ENCODE peak calls at places on chromosome 16, in nine cellular contexts. One of them, this sample, is unnamed.

GRCh38 chr16:84501077-84501735 is 3.3 kb downstream of the MEAK7 start:
- DNase-seq in AG09309: no peak
- DNase-seq in astrocyte of the spinal cord: peak
- DNase-seq in neural progenitor cell: no peak
- DNase-seq in IMR-90: peak
- DNase-seq in B cell: no peak
- DNase-seq in AG09319: no peak
- DNase-seq in cardiac muscle cell: peak
- DNase-seq in suprapubic skin: no peak
- DNase-seq in this sample: no peak

GRCh38 chr16:14004719-14005315 is 66.3 kb upstream of the MRTFB start:
- DNase-seq in AG09309: no peak
- DNase-seq in astrocyte of the spinal cord: no peak
- DNase-seq in neural progenitor cell: no peak
- DNase-seq in IMR-90: no peak
- DNase-seq in B cell: no peak
- DNase-seq in AG09319: no peak
- DNase-seq in cardiac muscle cell: no peak
- DNase-seq in suprapubic skin: no peak
- DNase-seq in this sample: no peak

GRCh38 chr16:79334127-79334526 is 266.4 kb downstream of the MAF start:
- DNase-seq in AG09309: no peak
- DNase-seq in astrocyte of the spinal cord: no peak
- DNase-seq in neural progenitor cell: peak
- DNase-seq in IMR-90: no peak
- DNase-seq in B cell: peak
- DNase-seq in AG09319: no peak
- DNase-seq in cardiac muscle cell: no peak
- DNase-seq in suprapubic skin: no peak
- DNase-seq in this sample: no peak

GRCh38 chr16:80318107-80318506 is 222.7 kb upstream of the DYNLRB2 start:
- DNase-seq in AG09309: no peak
- DNase-seq in astrocyte of the spinal cord: no peak
- DNase-seq in neural progenitor cell: no peak
- DNase-seq in IMR-90: no peak
- DNase-seq in B cell: no peak
- DNase-seq in AG09319: no peak
- DNase-seq in cardiac muscle cell: no peak
- DNase-seq in suprapubic skin: no peak
- DNase-seq in this sample: no peak

GRCh38 chr16:81003610-81004460 is 2.9 kb downstream of the CMC2 start:
- DNase-seq in AG09309: peak
- DNase-seq in astrocyte of the spinal cord: no peak
- DNase-seq in neural progenitor cell: no peak
- DNase-seq in IMR-90: peak
- DNase-seq in B cell: peak
- DNase-seq in AG09319: no peak
- DNase-seq in cardiac muscle cell: peak
- DNase-seq in suprapubic skin: no peak
- DNase-seq in this sample: no peak

GRCh38 chr16:75236232-75236631 is 15.2 kb downstream of the BCAR1 start:
- DNase-seq in AG09309: no peak
- DNase-seq in astrocyte of the spinal cord: no peak
- DNase-seq in neural progenitor cell: no peak
- DNase-seq in IMR-90: no peak
- DNase-seq in B cell: no peak
- DNase-seq in AG09319: no peak
- DNase-seq in cardiac muscle cell: no peak
- DNase-seq in suprapubic skin: no peak
- DNase-seq in this sample: no peak

GRCh38 chr16:30949655-30950515 is 1.0 kb downstream of the ORAI3 start:
- DNase-seq in AG09309: no peak
- DNase-seq in astrocyte of the spinal cord: peak
- DNase-seq in neural progenitor cell: peak
- DNase-seq in IMR-90: peak
- DNase-seq in B cell: peak
- DNase-seq in AG09319: peak
- DNase-seq in cardiac muscle cell: peak
- DNase-seq in suprapubic skin: peak
- DNase-seq in this sample: no peak

GRCh38 chr16:51151435-51151950 is 423 bp upstream of the SALL1 start:
- DNase-seq in AG09309: no peak
- DNase-seq in astrocyte of the spinal cord: peak
- DNase-seq in neural progenitor cell: peak
- DNase-seq in IMR-90: peak
- DNase-seq in B cell: no peak
- DNase-seq in AG09319: peak
- DNase-seq in cardiac muscle cell: peak
- DNase-seq in suprapubic skin: no peak
- DNase-seq in this sample: peak

GRCh38 chr16:14324581-14324980 is 253.5 kb downstream of the MRTFB start:
- DNase-seq in AG09309: no peak
- DNase-seq in astrocyte of the spinal cord: peak
- DNase-seq in neural progenitor cell: no peak
- DNase-seq in IMR-90: peak
- DNase-seq in B cell: no peak
- DNase-seq in AG09319: no peak
- DNase-seq in cardiac muscle cell: peak
- DNase-seq in suprapubic skin: no peak
- DNase-seq in this sample: no peak

GRCh38 chr16:84412262-84412661 is 43.9 kb downstream of the ATP2C2 start:
- DNase-seq in AG09309: no peak
- DNase-seq in astrocyte of the spinal cord: no peak
- DNase-seq in neural progenitor cell: no peak
- DNase-seq in IMR-90: no peak
- DNase-seq in B cell: no peak
- DNase-seq in AG09319: no peak
- DNase-seq in cardiac muscle cell: no peak
- DNase-seq in suprapubic skin: no peak
- DNase-seq in this sample: no peak

GRCh38 chr16:55701442-55702319 is 45.9 kb downstream of the SLC6A2 start:
- DNase-seq in AG09309: peak
- DNase-seq in astrocyte of the spinal cord: peak
- DNase-seq in neural progenitor cell: peak
- DNase-seq in IMR-90: peak
- DNase-seq in B cell: peak
- DNase-seq in AG09319: no peak
- DNase-seq in cardiac muscle cell: peak
- DNase-seq in suprapubic skin: no peak
- DNase-seq in this sample: no peak

GRCh38 chr16:84196101-84196500 is 5.1 kb downstream of the ADAD2 start:
- DNase-seq in AG09309: no peak
- DNase-seq in astrocyte of the spinal cord: no peak
- DNase-seq in neural progenitor cell: no peak
- DNase-seq in IMR-90: no peak
- DNase-seq in B cell: no peak
- DNase-seq in AG09319: no peak
- DNase-seq in cardiac muscle cell: no peak
- DNase-seq in suprapubic skin: no peak
- DNase-seq in this sample: no peak

GRCh38 chr16:54627616-54628015 is 303.0 kb upstream of the IRX5 start:
- DNase-seq in AG09309: no peak
- DNase-seq in astrocyte of the spinal cord: no peak
- DNase-seq in neural progenitor cell: no peak
- DNase-seq in IMR-90: no peak
- DNase-seq in B cell: no peak
- DNase-seq in AG09319: no peak
- DNase-seq in cardiac muscle cell: peak
- DNase-seq in suprapubic skin: no peak
- DNase-seq in this sample: no peak

GRCh38 chr16:67528222-67528869 is at the start of gene RIPOR1:
- DNase-seq in AG09309: no peak
- DNase-seq in astrocyte of the spinal cord: no peak
- DNase-seq in neural progenitor cell: peak
- DNase-seq in IMR-90: no peak
- DNase-seq in B cell: peak
- DNase-seq in AG09319: no peak
- DNase-seq in cardiac muscle cell: peak
- DNase-seq in suprapubic skin: no peak
- DNase-seq in this sample: peak
- TF ChIP-seq CTCF in AG09309: no peak
- TF ChIP-seq CTCF in astrocyte of the spinal cord: no peak
- TF ChIP-seq CTCF in neural progenitor cell: no peak
- TF ChIP-seq CTCF in IMR-90: no peak
- TF ChIP-seq CTCF in B cell: no peak
- TF ChIP-seq CTCF in AG09319: no peak
- TF ChIP-seq CTCF in cardiac muscle cell: no peak
- TF ChIP-seq CTCF in suprapubic skin: no peak
- TF ChIP-seq CTCF in this sample: no peak

GRCh38 chr16:48911700-48912099 is 301.7 kb upstream of the N4BP1 start:
- DNase-seq in AG09309: no peak
- DNase-seq in astrocyte of the spinal cord: no peak
- DNase-seq in neural progenitor cell: peak
- DNase-seq in IMR-90: peak
- DNase-seq in B cell: no peak
- DNase-seq in AG09319: no peak
- DNase-seq in cardiac muscle cell: no peak
- DNase-seq in suprapubic skin: peak
- DNase-seq in this sample: no peak
- TF ChIP-seq CTCF in AG09309: peak
- TF ChIP-seq CTCF in astrocyte of the spinal cord: no peak
- TF ChIP-seq CTCF in neural progenitor cell: peak
- TF ChIP-seq CTCF in IMR-90: peak
- TF ChIP-seq CTCF in B cell: no peak
- TF ChIP-seq CTCF in AG09319: no peak
- TF ChIP-seq CTCF in cardiac muscle cell: no peak
- TF ChIP-seq CTCF in suprapubic skin: no peak
- TF ChIP-seq CTCF in this sample: no peak

DNA sequence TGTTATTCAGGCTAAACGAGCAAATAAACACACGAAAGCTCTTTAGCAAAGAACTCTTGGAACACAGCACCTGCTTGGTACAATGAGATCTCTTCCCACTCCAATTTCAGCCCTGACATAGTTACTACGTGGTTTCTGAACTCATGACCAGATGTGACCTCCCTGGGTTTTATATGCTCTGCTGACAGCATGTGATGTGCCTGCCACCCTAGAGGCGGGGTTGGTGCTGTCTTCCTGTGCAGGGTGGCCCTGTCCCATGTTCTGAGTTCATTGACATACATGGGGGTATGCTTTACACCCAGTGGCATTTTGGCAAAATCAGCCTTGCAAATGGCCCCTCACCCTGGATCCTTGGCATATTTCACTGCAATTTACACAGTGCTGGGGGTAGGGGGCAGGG is 475.3 kb upstream of the ZFHX3 start:
- DNase-seq in AG09309: no peak
- DNase-seq in astrocyte of the spinal cord: no peak
- DNase-seq in neural progenitor cell: no peak
- DNase-seq in IMR-90: no peak
- DNase-seq in B cell: no peak
- DNase-seq in AG09319: no peak
- DNase-seq in cardiac muscle cell: no peak
- DNase-seq in suprapubic skin: no peak
- DNase-seq in this sample: no peak
- TF ChIP-seq CTCF in AG09309: no peak
- TF ChIP-seq CTCF in astrocyte of the spinal cord: no peak
- TF ChIP-seq CTCF in neural progenitor cell: no peak
- TF ChIP-seq CTCF in IMR-90: no peak
- TF ChIP-seq CTCF in B cell: no peak
- TF ChIP-seq CTCF in AG09319: no peak
- TF ChIP-seq CTCF in cardiac muscle cell: no peak
- TF ChIP-seq CTCF in suprapubic skin: no peak
- TF ChIP-seq CTCF in this sample: no peak

GRCh38 chr16:24995469-24995868 is 19.7 kb downstream of the ARHGAP17 start:
- DNase-seq in AG09309: no peak
- DNase-seq in astrocyte of the spinal cord: no peak
- DNase-seq in neural progenitor cell: no peak
- DNase-seq in IMR-90: no peak
- DNase-seq in B cell: no peak
- DNase-seq in AG09319: no peak
- DNase-seq in cardiac muscle cell: no peak
- DNase-seq in suprapubic skin: no peak
- DNase-seq in this sample: no peak
- TF ChIP-seq CTCF in AG09309: no peak
- TF ChIP-seq CTCF in astrocyte of the spinal cord: peak
- TF ChIP-seq CTCF in neural progenitor cell: no peak
- TF ChIP-seq CTCF in IMR-90: no peak
- TF ChIP-seq CTCF in B cell: no peak
- TF ChIP-seq CTCF in AG09319: no peak
- TF ChIP-seq CTCF in cardiac muscle cell: no peak
- TF ChIP-seq CTCF in suprapubic skin: no peak
- TF ChIP-seq CTCF in this sample: peak

GRCh38 chr16:68902376-68903345 is 59.3 kb downstream of the TANGO6 start:
- DNase-seq in AG09309: peak
- DNase-seq in astrocyte of the spinal cord: peak
- DNase-seq in neural progenitor cell: peak
- DNase-seq in IMR-90: peak
- DNase-seq in B cell: no peak
- DNase-seq in AG09319: no peak
- DNase-seq in cardiac muscle cell: peak
- DNase-seq in suprapubic skin: peak
- DNase-seq in this sample: no peak
- TF ChIP-seq CTCF in AG09309: peak
- TF ChIP-seq CTCF in astrocyte of the spinal cord: peak
- TF ChIP-seq CTCF in neural progenitor cell: peak
- TF ChIP-seq CTCF in IMR-90: peak
- TF ChIP-seq CTCF in B cell: no peak
- TF ChIP-seq CTCF in AG09319: peak
- TF ChIP-seq CTCF in cardiac muscle cell: peak
- TF ChIP-seq CTCF in suprapubic skin: peak
- TF ChIP-seq CTCF in this sample: peak

DNA sequence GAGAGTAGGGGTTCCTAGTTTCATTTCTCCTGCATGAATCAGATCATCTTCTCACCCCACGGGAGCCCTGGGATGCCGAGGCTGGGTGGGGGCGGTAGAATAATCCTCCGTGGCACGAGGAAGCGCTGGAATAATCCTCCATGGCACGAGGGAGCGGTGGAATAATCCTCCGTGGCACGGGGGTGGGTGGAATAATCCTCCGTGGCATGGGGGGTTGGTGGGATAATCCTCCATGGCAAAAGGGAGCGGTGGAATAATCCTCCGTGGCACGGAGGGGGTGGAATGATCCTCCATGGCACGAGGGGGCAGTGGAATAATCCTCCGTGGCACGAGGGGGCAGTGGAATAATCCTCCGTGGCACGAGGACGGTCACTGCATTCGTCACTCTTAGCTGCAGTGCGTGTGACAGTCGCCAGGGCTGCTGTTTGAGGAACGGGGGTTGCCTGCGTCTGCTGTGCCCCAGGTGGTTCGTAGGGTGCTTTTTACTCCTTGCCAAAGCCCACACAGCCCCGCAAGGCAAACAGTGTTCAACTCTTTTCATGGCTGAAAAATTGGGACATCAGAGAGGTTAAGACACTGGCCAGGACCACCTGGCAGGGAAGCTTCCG is 152.5 kb downstream of the BANP start:
- DNase-seq in AG09309: no peak
- DNase-seq in astrocyte of the spinal cord: no peak
- DNase-seq in neural progenitor cell: no peak
- DNase-seq in IMR-90: no peak
- DNase-seq in B cell: no peak
- DNase-seq in AG09319: no peak
- DNase-seq in cardiac muscle cell: no peak
- DNase-seq in suprapubic skin: no peak
- DNase-seq in this sample: no peak
- TF ChIP-seq CTCF in AG09309: no peak
- TF ChIP-seq CTCF in astrocyte of the spinal cord: no peak
- TF ChIP-seq CTCF in neural progenitor cell: no peak
- TF ChIP-seq CTCF in IMR-90: no peak
- TF ChIP-seq CTCF in B cell: no peak
- TF ChIP-seq CTCF in AG09319: no peak
- TF ChIP-seq CTCF in cardiac muscle cell: no peak
- TF ChIP-seq CTCF in suprapubic skin: no peak
- TF ChIP-seq CTCF in this sample: no peak